ENCODE peak calls at places on chromosomes 11 and 22, in nine cellular contexts. J is stimulated activated naive CD8-positive, alpha-beta T cell treated with anti-CD3 and anti-CD28 coated beads, Interleukin-15, amount 100 ng/mL, for 72 hours; F is CD4-positive, alpha-beta T cell; G is NCI-H446; T is activated T-helper 1 cell treated with anti-CD3 and anti-CD28 coated beads, Interleukin-2, amount 50 U/mL, for 16 hours; P is HFFc6; R is GOT3; Q is left ventricle myocardium superior; X is hippocampal formation. M is an unnamed sample.

GRCh38 chr22:28937206-28938025 is 54.0 kb downstream of the ZNRF3 start:
- DNase-seq in J (no peak), F (no peak), G (no peak), T (no peak), P (no peak), R (no peak), Q (no peak), X (no peak), M (no peak)

GRCh38 chr11:5686426-5686825 is 1.6 kb upstream of the TRIM5 start:
- DNase-seq in J (no peak), F (no peak), G (no peak), T (no peak), P (no peak), R (no peak), Q (no peak), X (no peak), M (no peak)

GRCh38 chr11:102564110-102564509 is 33.6 kb upstream of the MMP7 start:
- DNase-seq in J (no peak), F (no peak), G (no peak), T (no peak), P (peak), R (no peak), Q (no peak), X (no peak), M (peak)

GRCh38 chr11:74611369-74611861 is 19.0 kb downstream of the POLD3 start:
- DNase-seq in J (no peak), F (no peak), G (no peak), T (no peak), P (peak), R (no peak), Q (no peak), X (peak), M (peak)

GRCh38 chr11:47415091-47415854 is 6.9 kb downstream of the SLC39A13 start:
- DNase-seq in J (no peak), F (no peak), G (no peak), T (no peak), P (no peak), R (no peak), Q (no peak), X (no peak), M (no peak)

GRCh38 chr22:17243524-17243923 is 24.3 kb upstream of the ADA2 start:
- DNase-seq in J (peak), F (no peak), G (no peak), T (no peak), P (no peak), R (no peak), Q (no peak), X (no peak), M (peak)

GRCh38 chr11:125951731-125952130 is 5.9 kb downstream of the VSIG10L2 start:
- DNase-seq in J (no peak), F (no peak), G (no peak), T (no peak), P (no peak), R (no peak), Q (no peak), X (no peak), M (no peak)

GRCh38 chr11:120642196-120642894 is 130.8 kb downstream of the GRIK4 start:
- DNase-seq in J (no peak), F (no peak), G (no peak), T (no peak), P (no peak), R (no peak), Q (no peak), X (no peak), M (no peak)

GRCh38 chr11:132535830-132536229 is 996.5 kb downstream of the OPCML start:
- DNase-seq in J (no peak), F (no peak), G (no peak), T (no peak), P (no peak), R (no peak), Q (no peak), X (no peak), M (no peak)

GRCh38 chr11:59208956-59209355 is 3.8 kb downstream of the MPEG1 start:
- DNase-seq in J (no peak), F (no peak), G (no peak), T (no peak), P (no peak), R (no peak), Q (no peak), X (no peak), M (no peak)

GRCh38 chr22:42926034-42926433 is 69.0 kb upstream of the ARFGAP3 start:
- DNase-seq in J (no peak), F (no peak), G (no peak), T (no peak), P (no peak), R (no peak), Q (peak), X (no peak), M (no peak)

M was measured in EL.